ENCODE peak calls at places on chromosomes 5 and 9, in seven cellular contexts. T, N, V, O, W, D and G are unnamed samples.

GRCh38 chr9:136544549-136545064 is 1.2 kb downstream of the NOTCH1 start:
- DNase-seq in T (peak), N (no peak), V (peak), O (peak), W (peak), D (peak), G (no peak)

GRCh38 chr5:29897916-29898315 is 1295.6 kb upstream of the CDH6 start:
- DNase-seq in T (no peak), N (no peak), V (no peak), O (no peak), W (no peak), D (no peak), G (no peak)

GRCh38 chr9:75046725-75047345 is 18.7 kb upstream of the CARNMT1 start:
- DNase-seq in T (no peak), N (no peak), V (no peak), O (no peak), W (no peak), D (no peak), G (no peak)

GRCh38 chr5:180093651-180094382 is 22.3 kb upstream of the RNF130 start:
- DNase-seq in T (peak), N (no peak), V (no peak), O (no peak), W (no peak), D (no peak), G (no peak)

GRCh38 chr5:6792911-6793451 is 79.7 kb downstream of the TENT4A start:
- DNase-seq in T (no peak), N (no peak), V (no peak), O (no peak), W (no peak), D (no peak), G (peak)

GRCh38 chr9:79817469-79818004 is 245.8 kb downstream of the TLE4 start:
- DNase-seq in T (peak), N (no peak), V (peak), O (no peak), W (no peak), D (no peak), G (no peak)

GRCh38 chr9:23784962-23785361 is 41.1 kb downstream of the ELAVL2 start:
- DNase-seq in T (no peak), N (no peak), V (no peak), O (no peak), W (no peak), D (no peak), G (no peak)

GRCh38 chr5:19891658-19892057 is 96.3 kb downstream of the CDH18 start:
- DNase-seq in T (no peak), N (no peak), V (no peak), O (no peak), W (no peak), D (no peak), G (no peak)

GRCh38 chr5:82174128-82174918 is 103.8 kb downstream of the RPS23 start:
- DNase-seq in T (peak), N (peak), V (peak), O (peak), W (peak), D (peak), G (no peak)

GRCh38 chr5:79122963-79123362 is 11.4 kb downstream of the BHMT start:
- DNase-seq in T (no peak), N (no peak), V (no peak), O (no peak), W (no peak), D (no peak), G (no peak)

GRCh38 chr5:100694100-100694499 is 158.9 kb downstream of the FAM174A start:
- DNase-seq in T (no peak), N (no peak), V (no peak), O (no peak), W (no peak), D (no peak), G (no peak)

GRCh38 chr9:133844876-133845658 is 106.9 kb upstream of the SARDH start:
- DNase-seq in T (peak), N (no peak), V (no peak), O (peak), W (no peak), D (no peak), G (no peak)

GRCh38 chr5:169811023-169811422 is 169.3 kb downstream of the INSYN2B start:
- DNase-seq in T (no peak), N (no peak), V (no peak), O (no peak), W (no peak), D (peak), G (no peak)

GRCh38 chr5:128494516-128494915 is 43.5 kb downstream of the FBN2 start:
- DNase-seq in T (no peak), N (no peak), V (no peak), O (no peak), W (no peak), D (no peak), G (no peak)

GRCh38 chr5:87949665-87950640 is 318.7 kb downstream of the TMEM161B start:
- DNase-seq in T (no peak), N (no peak), V (no peak), O (no peak), W (no peak), D (no peak), G (no peak)

GRCh38 chr9:68950689-68951088 is 63.2 kb downstream of the PRKACG start:
- DNase-seq in T (no peak), N (no peak), V (no peak), O (no peak), W (no peak), D (no peak), G (no peak)

GRCh38 chr9:101375546-101375945 is 9.3 kb downstream of the BAAT start:
- DNase-seq in T (no peak), N (no peak), V (no peak), O (no peak), W (no peak), D (no peak), G (no peak)

GRCh38 chr5:171980729-171981128 is 25.7 kb downstream of the FBXW11 start:
- DNase-seq in T (no peak), N (no peak), V (no peak), O (no peak), W (no peak), D (no peak), G (no peak)

GRCh38 chr5:135034186-135034962 is at the start of gene PITX1:
- DNase-seq in T (peak), N (peak), V (no peak), O (peak), W (no peak), D (peak), G (no peak)

GRCh38 chr9:130714586-130715110 is 21.1 kb downstream of the EXOSC2 start:
- DNase-seq in T (no peak), N (no peak), V (no peak), O (no peak), W (no peak), D (no peak), G (no peak)

GRCh38 chr5:135569755-135570452 is 8.9 kb downstream of the CXCL14 start:
- DNase-seq in T (peak), N (peak), V (no peak), O (peak), W (peak), D (peak), G (no peak)

GRCh38 chr9:133869674-133870419 is 122.3 kb downstream of the VAV2 start:
- DNase-seq in T (no peak), N (no peak), V (no peak), O (peak), W (no peak), D (no peak), G (no peak)

GRCh38 chr5:40754381-40755092 is 1.2 kb downstream of the TTC33 start:
- DNase-seq in T (no peak), N (no peak), V (no peak), O (no peak), W (no peak), D (no peak), G (no peak)

GRCh38 chr9:71910602-71911060 is 362 bp downstream of the ABHD17B start:
- DNase-seq in T (peak), N (no peak), V (peak), O (peak), W (no peak), D (no peak), G (peak)

GRCh38 chr9:37264539-37264938 is 144.2 kb downstream of the ZCCHC7 start:
- DNase-seq in T (no peak), N (no peak), V (no peak), O (no peak), W (no peak), D (no peak), G (no peak)

GRCh38 chr9:122206118-122207046 is 22.4 kb downstream of the LHX6 start:
- DNase-seq in T (no peak), N (no peak), V (no peak), O (no peak), W (no peak), D (no peak), G (no peak)

GRCh38 chr5:113212244-113212920 is 222.4 kb downstream of the TSSK1B start:
- DNase-seq in T (no peak), N (no peak), V (no peak), O (peak), W (no peak), D (no peak), G (no peak)

GRCh38 chr5:34905564-34905963 is 9.7 kb downstream of the RAD1 start:
- DNase-seq in T (no peak), N (no peak), V (no peak), O (no peak), W (no peak), D (no peak), G (no peak)
- TF ChIP-seq CTCF in T (no peak), N (peak), V (no peak), O (peak), W (peak), D (peak), G (peak)

GRCh38 chr9:2870340-2870739 is 26.4 kb upstream of the PUM3 start:
- DNase-seq in T (no peak), N (no peak), V (no peak), O (no peak), W (no peak), D (no peak), G (no peak)

GRCh38 chr9:2874001-2874750 is 30.3 kb upstream of the PUM3 start:
- DNase-seq in T (no peak), N (no peak), V (no peak), O (no peak), W (no peak), D (no peak), G (no peak)

GRCh38 chr9:2875218-2875977 is 31.5 kb upstream of the PUM3 start:
- DNase-seq in T (no peak), N (no peak), V (no peak), O (no peak), W (no peak), D (no peak), G (no peak)

GRCh38 chr9:2872941-2873323 is 29.0 kb upstream of the PUM3 start:
- DNase-seq in T (no peak), N (no peak), V (no peak), O (no peak), W (no peak), D (no peak), G (no peak)

DNA sequence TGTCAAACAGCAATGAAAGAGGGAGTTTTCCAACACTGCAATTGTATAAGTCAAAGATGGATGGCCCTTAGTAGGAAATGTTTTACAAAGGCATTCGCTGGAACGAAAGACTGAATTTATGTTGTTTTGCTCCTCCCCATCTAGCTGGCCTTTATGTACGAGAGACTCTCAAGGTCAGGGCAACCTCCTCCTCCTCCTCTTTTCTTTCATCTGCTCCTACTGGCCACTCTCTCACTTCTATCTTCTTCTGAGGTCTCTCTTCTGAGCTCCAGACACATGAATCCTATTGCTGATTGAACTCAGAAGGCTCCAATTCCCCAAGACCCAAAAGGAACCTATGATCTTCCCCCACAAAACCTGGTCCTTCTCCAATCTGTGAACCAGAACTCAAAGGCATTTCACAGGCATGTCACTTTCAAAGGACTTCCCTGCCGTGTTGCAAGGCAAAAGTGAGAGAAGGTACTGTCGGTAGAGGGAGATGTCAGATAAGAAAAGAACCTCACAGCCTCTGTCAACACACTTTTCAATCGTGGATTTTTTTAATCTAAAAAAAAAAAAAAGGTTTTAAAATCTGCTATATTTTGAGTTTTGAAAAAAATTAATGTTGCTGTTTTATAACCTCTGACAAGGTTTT is 28.5 kb upstream of the PUM3 start:
- DNase-seq in T (no peak), N (peak), V (no peak), O (peak), W (no peak), D (peak), G (no peak)
- TF ChIP-seq CTCF in T (no peak), N (peak), V (no peak), O (peak), W (peak), D (peak), G (peak)

DNA sequence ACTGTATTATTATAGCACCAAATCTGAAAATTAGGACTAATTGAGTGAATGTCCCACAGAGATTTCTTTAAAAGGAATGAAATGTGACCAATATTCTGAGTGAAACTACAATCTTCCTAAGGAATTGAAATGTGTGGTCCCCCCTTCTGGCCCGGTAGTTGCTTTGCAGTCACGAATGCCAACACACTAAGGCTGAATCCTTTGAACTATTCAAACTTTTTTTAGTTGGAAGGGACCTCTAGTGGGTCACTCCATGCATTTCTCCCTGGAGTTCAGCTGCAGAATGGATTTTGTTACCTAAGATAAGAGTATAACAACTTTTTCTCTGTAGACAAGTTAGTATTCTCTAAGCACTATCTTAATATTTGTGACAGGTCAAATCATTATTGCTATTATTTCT is 2.8 kb downstream of the CDH6 start:
- DNase-seq in T (no peak), N (no peak), V (no peak), O (peak), W (no peak), D (no peak), G (no peak)
- TF ChIP-seq CTCF in T (no peak), N (no peak), V (no peak), O (peak), W (peak), D (peak), G (peak)

DNA sequence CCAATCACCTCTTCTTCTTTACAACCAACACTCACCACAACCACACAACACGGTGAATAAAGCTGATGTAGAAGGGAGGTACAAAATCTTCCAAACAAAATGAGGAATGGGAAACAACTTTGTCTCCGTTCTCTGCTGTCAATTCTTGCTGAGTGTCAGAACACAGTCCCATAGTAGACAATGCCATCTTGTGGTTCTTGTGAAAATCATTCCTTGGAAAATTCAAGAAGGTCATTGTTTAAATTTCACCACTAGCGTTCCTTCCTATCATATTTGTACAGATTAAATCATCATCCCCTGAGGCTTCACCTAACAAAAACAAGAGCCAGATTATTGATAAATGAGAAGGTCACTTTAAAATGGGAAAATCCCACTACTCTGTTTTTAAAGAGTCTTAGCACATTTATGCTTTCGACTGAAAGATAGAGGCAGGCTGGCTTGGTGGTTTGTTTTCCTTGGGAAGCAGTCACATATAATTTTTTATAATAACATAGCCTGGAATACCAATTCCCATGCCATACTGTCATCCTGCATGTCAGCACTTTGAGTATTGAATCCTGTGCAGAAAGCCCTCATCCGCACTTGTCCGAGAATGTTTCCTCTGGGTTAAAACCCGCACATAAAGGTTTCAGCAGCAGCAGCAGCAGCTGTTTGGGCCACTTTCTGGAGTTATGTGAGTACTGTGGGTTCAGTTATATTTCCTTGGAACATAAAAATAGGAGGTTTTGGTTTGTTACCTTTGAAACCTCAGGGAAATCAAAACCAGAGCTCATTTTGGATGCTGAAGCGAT is 395.0 kb upstream of the SMARCA2 start:
- DNase-seq in T (no peak), N (no peak), V (no peak), O (no peak), W (no peak), D (no peak), G (no peak)
- TF ChIP-seq CTCF in T (no peak), N (no peak), V (no peak), O (no peak), W (peak), D (no peak), G (peak)

GRCh38 chr9:15501179-15501578 is 9.6 kb downstream of the PSIP1 start:
- DNase-seq in T (no peak), N (no peak), V (no peak), O (no peak), W (no peak), D (no peak), G (no peak)

GRCh38 chr9:15510789-15511575 is at the start of gene PSIP1:
- DNase-seq in T (peak), N (peak), V (peak), O (peak), W (peak), D (peak), G (peak)

GRCh38 chr9:15501803-15502202 is 9.0 kb downstream of the PSIP1 start:
- DNase-seq in T (no peak), N (no peak), V (no peak), O (no peak), W (no peak), D (no peak), G (no peak)

GRCh38 chr9:15509931-15510788 is 610 bp downstream of the PSIP1 start:
- DNase-seq in T (peak), N (no peak), V (no peak), O (peak), W (peak), D (no peak), G (no peak)

GRCh38 chr9:15505927-15506326 is 4.8 kb downstream of the PSIP1 start:
- DNase-seq in T (no peak), N (no peak), V (no peak), O (no peak), W (no peak), D (no peak), G (no peak)
- TF ChIP-seq CTCF in T (no peak), N (no peak), V (no peak), O (no peak), W (no peak), D (no peak), G (no peak)